ENCODE peak calls at places on chromosomes 13 and 19, in seven cellular contexts. W is pancreas, O is upper lobe of right lung, B is heart left ventricle, R is hepatocyte, V is brain microvascular endothelial cell, J is WERI-Rb-1. F is an unnamed sample.

GRCh38 chr13:44715287-44716224 is 139.4 kb upstream of the TSC22D1 start:
- DNase-seq in R (no peak), W (no peak), O (no peak), J (no peak), V (no peak), B (no peak), F (no peak)

GRCh38 chr19:49425922-49426592 is 869 bp downstream of the GFY start:
- DNase-seq in O (no peak), J (peak), W (peak), V (no peak), B (no peak), R (no peak), F (peak)

GRCh38 chr13:105395041-105395440 is 1140.4 kb downstream of the EFNB2 start:
- DNase-seq in W (no peak), V (peak), J (no peak), R (no peak), O (no peak), B (no peak), F (no peak)

GRCh38 chr13:44906758-44907157 is 82.5 kb downstream of the NUFIP1 start:
- DNase-seq in O (no peak), V (no peak), W (no peak), J (no peak), R (peak), B (no peak), F (no peak)

GRCh38 chr19:39296906-39297305 is 699 bp downstream of the IFNL1 start:
- DNase-seq in B (no peak), J (no peak), R (no peak), W (no peak), O (peak), V (no peak), F (no peak)

GRCh38 chr19:44875666-44876418 is 15.2 kb upstream of the TOMM40 start:
- DNase-seq in J (peak), O (no peak), B (no peak), R (no peak), V (peak), W (no peak), F (no peak)

GRCh38 chr19:13055213-13056051 is 47.2 kb downstream of the LYL1 start:
- DNase-seq in B (peak), J (peak), R (peak), V (peak), W (peak), O (peak), F (peak)

GRCh38 chr13:39971526-39971925 is 316.1 kb downstream of the COG6 start:
- DNase-seq in V (no peak), J (no peak), B (no peak), W (no peak), O (no peak), R (no peak), F (no peak)

GRCh38 chr13:40206241-40207109 is 460.0 kb downstream of the FOXO1 start:
- DNase-seq in W (peak), B (no peak), O (no peak), R (no peak), V (peak), J (no peak), F (peak)

GRCh38 chr19:5147971-5148793 is 179.3 kb downstream of the KDM4B start:
- DNase-seq in R (no peak), B (no peak), W (no peak), V (peak), O (peak), J (no peak), F (no peak)

GRCh38 chr19:48962029-48962848 is 2.9 kb upstream of the FTL start:
- DNase-seq in J (no peak), V (no peak), O (peak), W (peak), B (peak), R (peak), F (no peak)

GRCh38 chr13:97631158-97631557 is 197.2 kb downstream of the RAP2A start:
- DNase-seq in R (no peak), V (no peak), J (peak), B (no peak), W (no peak), O (no peak), F (no peak)

GRCh38 chr19:57664269-57665127 is 4.2 kb upstream of the ZSCAN4 start:
- DNase-seq in O (peak), B (peak), W (peak), R (peak), V (peak), J (peak), F (peak)

GRCh38 chr13:37640499-37640898 is 41.9 kb upstream of the POSTN start:
- DNase-seq in V (peak), O (no peak), W (no peak), J (peak), R (peak), B (no peak), F (peak)

GRCh38 chr13:48949566-48950506 is 25.9 kb upstream of the FNDC3A start:
- DNase-seq in O (no peak), V (no peak), B (no peak), W (no peak), R (no peak), J (no peak), F (no peak)

GRCh38 chr19:37334179-37335071 is 36.5 kb upstream of the ZNF527 start:
- DNase-seq in R (peak), O (peak), W (peak), J (peak), V (peak), B (peak), F (peak)

GRCh38 chr19:18777156-18777724 is 13.9 kb downstream of the COMP start:
- DNase-seq in J (no peak), O (no peak), R (no peak), W (no peak), B (no peak), V (no peak), F (no peak)

GRCh38 chr13:64884976-64885375 is 2345.2 kb downstream of the PCDH9 start:
- DNase-seq in V (no peak), B (no peak), R (no peak), J (no peak), O (no peak), W (no peak), F (no peak)

GRCh38 chr19:51071006-51071405 is 6.1 kb upstream of the KLK13 start:
- DNase-seq in V (no peak), W (no peak), O (no peak), J (no peak), B (no peak), R (no peak), F (no peak)

GRCh38 chr13:31048521-31048920 is 113.2 kb downstream of the HSPH1 start:
- DNase-seq in R (no peak), V (no peak), J (no peak), W (no peak), B (no peak), O (no peak), F (no peak)

GRCh38 chr19:791605-792360 is 5.5 kb upstream of the PTBP1 start:
- DNase-seq in W (peak), R (no peak), B (peak), J (peak), O (no peak), V (no peak), F (no peak)

GRCh38 chr19:19745496-19746285 is 12.8 kb upstream of the ZNF14 start:
- DNase-seq in B (no peak), R (no peak), V (no peak), W (no peak), J (no peak), O (no peak), F (no peak)

GRCh38 chr13:32663660-32664059 is 77.4 kb downstream of the PDS5B start:
- DNase-seq in V (no peak), W (no peak), B (no peak), J (no peak), R (no peak), O (no peak), F (no peak)

GRCh38 chr19:10388957-10389356 is 8.6 kb upstream of the TYK2 start:
- DNase-seq in B (peak), V (peak), W (peak), J (peak), O (peak), R (peak), F (peak)

DNA sequence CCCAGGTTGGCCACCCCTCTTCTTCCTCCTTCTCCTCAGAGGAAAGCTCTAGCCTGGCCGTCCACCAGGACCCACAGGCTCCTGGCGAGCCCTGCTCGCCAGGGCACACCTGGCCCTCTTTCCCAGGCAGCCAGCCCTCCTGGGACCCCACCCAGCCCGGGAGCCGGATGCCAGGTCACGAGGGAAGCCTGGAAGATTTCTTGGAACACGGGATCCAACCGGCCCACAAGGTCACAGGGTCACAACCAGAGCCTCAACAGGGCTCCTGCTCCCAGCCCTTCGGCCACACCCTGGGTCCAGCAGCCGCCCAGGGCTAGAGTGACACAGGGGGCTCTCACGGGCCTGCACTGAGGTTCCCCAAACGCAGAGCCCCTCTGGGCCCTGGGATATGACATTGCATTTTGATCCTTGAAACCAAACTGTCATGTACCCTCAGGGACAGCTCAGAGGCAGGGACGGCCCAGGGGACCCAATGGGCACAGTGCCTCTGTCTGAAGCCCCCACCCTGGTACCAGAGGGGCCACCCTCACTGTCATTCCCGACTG is 5.5 kb downstream of the MKNK2 start:
- DNase-seq in J (no peak), B (no peak), W (peak), V (no peak), O (no peak), R (peak), F (no peak)
- H3K27ac ChIP-seq in J (no peak), B (peak), W (peak), V (no peak), O (peak), R (no peak), F (peak)

DNA sequence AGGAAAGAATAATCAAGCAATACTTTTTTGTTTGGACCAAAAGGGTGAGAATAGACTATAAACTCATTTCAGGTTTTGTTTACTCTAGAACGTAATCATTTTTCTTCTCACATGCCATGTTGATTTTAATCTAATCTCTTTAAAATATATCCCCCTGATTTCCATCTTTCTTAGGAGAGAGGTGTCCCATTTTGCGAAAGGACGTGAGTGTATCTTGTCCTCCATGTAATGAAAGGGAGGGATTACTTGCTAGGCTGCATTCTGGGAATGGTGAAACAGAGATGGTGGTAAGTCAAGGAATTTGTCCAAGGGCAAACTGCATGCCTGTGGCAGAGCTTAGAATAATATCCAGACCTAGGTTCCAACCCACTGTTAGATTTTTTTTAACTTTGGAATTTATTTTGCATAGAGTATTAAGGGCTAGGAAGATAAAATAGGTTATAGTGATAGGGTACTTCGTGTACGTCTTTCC is 1.8 kb upstream of the ANKRD10 start:
- DNase-seq in R (peak), V (peak), W (no peak), O (no peak), J (no peak), B (no peak), F (no peak)
- H3K27ac ChIP-seq in R (peak), V (peak), W (peak), O (peak), J (no peak), B (peak), F (no peak)

GRCh38 chr13:23634897-23635296 is 64.7 kb downstream of the TNFRSF19 start:
- DNase-seq in W (no peak), O (no peak), J (no peak), B (no peak), V (no peak), R (no peak), F (no peak)

GRCh38 chr13:23642110-23642509 is 71.9 kb downstream of the TNFRSF19 start:
- DNase-seq in O (no peak), V (no peak), W (no peak), R (no peak), J (no peak), B (no peak), F (no peak)

GRCh38 chr13:23639672-23640275 is 69.6 kb downstream of the TNFRSF19 start:
- DNase-seq in J (no peak), W (no peak), B (no peak), V (no peak), R (no peak), O (no peak), F (no peak)

GRCh38 chr13:23636360-23636759 is 66.1 kb downstream of the TNFRSF19 start:
- DNase-seq in R (no peak), V (no peak), J (no peak), B (no peak), W (no peak), O (no peak), F (no peak)

GRCh38 chr13:23637813-23638212 is 67.6 kb downstream of the TNFRSF19 start:
- DNase-seq in B (peak), W (no peak), V (no peak), J (no peak), R (no peak), O (no peak), F (no peak)
- H3K27ac ChIP-seq in B (no peak), W (no peak), V (no peak), J (no peak), R (peak), O (no peak), F (no peak)

GRCh38 chr13:46796129-46796514 is 839 bp downstream of the ESD start:
- DNase-seq in O (no peak), R (no peak), W (no peak), J (no peak), B (no peak), V (no peak), F (no peak)

GRCh38 chr13:46796515-46797467 is at the start of gene ESD:
- DNase-seq in W (peak), B (peak), O (peak), R (peak), J (peak), V (peak), F (peak)

GRCh38 chr13:46799139-46799538 is 2.2 kb upstream of the ESD start:
- DNase-seq in V (no peak), O (no peak), B (no peak), W (no peak), R (no peak), J (no peak), F (no peak)

GRCh38 chr13:46795321-46795720 is 1.6 kb downstream of the ESD start:
- DNase-seq in V (no peak), R (no peak), J (peak), B (no peak), O (no peak), W (no peak), F (no peak)

DNA sequence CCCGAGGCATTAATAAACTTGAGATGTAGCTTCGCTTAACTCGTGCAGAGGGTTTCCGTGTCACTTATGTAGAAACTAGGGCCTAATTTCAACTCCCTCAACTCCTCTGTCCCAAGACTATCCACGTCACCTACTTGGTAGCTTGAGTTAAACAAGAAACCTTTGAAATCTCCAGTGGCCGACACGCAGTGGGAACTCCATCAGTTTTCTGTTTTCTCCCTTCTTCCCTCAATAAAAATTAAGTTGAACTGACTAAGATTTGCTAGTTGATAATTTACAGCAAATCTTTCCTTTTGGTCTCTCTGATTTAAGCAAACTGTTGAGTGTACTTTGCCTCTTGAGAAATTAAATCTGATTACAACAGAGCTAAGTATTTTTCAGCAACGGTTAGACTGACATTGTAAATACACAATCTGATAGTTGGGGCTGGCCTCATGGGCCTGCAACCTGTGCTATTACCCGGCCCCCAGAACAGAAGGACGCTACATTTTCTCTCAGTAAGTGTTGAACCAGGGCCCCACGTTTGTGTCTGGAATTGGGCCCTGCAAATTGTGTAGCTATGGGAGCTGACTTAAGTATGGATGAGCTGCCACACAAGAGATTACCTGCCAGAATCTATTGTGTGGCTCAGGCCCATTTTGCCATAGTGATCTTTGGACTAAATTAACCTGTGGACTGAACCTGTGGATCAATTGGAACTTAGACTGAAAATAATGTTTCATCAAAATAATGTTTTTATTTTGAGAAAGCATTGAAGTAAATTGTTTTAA is 692 bp upstream of the ESD start:
- DNase-seq in B (no peak), J (no peak), O (no peak), W (no peak), R (peak), V (no peak), F (no peak)
- H3K27ac ChIP-seq in B (peak), J (peak), O (peak), W (peak), R (peak), V (peak), F (peak)

GRCh38 chr19:42247631-42248199 is 5.3 kb upstream of the GSK3A start:
- DNase-seq in V (no peak), B (no peak), J (no peak), R (no peak), O (no peak), W (peak), F (no peak)

GRCh38 chr19:42249769-42250168 is 5.2 kb downstream of the ERF start:
- DNase-seq in B (no peak), O (no peak), V (no peak), J (no peak), W (no peak), R (no peak), F (no peak)

GRCh38 chr19:42250249-42250665 is 4.7 kb downstream of the ERF start:
- DNase-seq in V (no peak), J (no peak), R (no peak), B (no peak), W (peak), O (peak), F (no peak)

GRCh38 chr19:42248270-42249148 is 6.1 kb upstream of the GSK3A start:
- DNase-seq in W (peak), O (no peak), R (no peak), B (no peak), J (no peak), V (no peak), F (no peak)

GRCh38 chr19:42249149-42249750 is 5.7 kb downstream of the ERF start:
- DNase-seq in R (no peak), O (no peak), V (no peak), B (no peak), W (no peak), J (no peak), F (no peak)
- H3K27ac ChIP-seq in R (no peak), O (no peak), V (no peak), B (no peak), W (no peak), J (no peak), F (peak)

GRCh38 chr13:93326427-93326826 is 99.8 kb downstream of the GPC6 start:
- DNase-seq in J (no peak), B (no peak), R (no peak), V (no peak), W (no peak), O (no peak), F (no peak)

GRCh38 chr13:93325303-93326297 is 99.0 kb downstream of the GPC6 start:
- DNase-seq in B (no peak), O (no peak), J (no peak), W (no peak), V (no peak), R (no peak), F (no peak)

GRCh38 chr13:93318538-93318937 is 91.9 kb downstream of the GPC6 start:
- DNase-seq in W (no peak), V (no peak), O (no peak), B (no peak), J (no peak), R (peak), F (no peak)

GRCh38 chr13:93316848-93317247 is 90.2 kb downstream of the GPC6 start:
- DNase-seq in J (no peak), V (no peak), R (no peak), O (no peak), B (no peak), W (no peak), F (no peak)

DNA sequence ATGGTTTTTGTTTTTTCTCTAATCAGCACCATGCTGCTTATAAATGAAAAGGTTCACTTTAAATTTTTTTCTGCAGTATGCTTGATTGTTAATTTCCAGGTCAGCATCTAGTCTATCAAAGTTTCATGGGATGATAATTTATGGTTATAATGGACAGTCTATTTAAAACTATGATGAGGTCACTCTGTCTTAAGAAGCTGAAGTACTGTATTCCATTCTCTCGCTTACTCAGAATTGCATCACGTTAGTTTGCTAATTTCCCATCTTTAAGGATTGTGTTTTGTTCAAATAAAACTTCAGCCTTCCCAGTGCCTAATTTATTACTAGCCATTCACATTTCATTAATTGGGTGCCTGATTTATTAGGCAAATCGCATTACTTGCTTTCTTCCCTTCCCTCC is 94.3 kb downstream of the GPC6 start:
- DNase-seq in V (no peak), B (no peak), R (no peak), O (no peak), W (no peak), J (no peak), F (no peak)
- H3K27ac ChIP-seq in V (no peak), B (no peak), R (no peak), O (no peak), W (no peak), J (no peak), F (no peak)

F was measured in RWPE1.